ENCODE peak calls at places on chromosomes 2 and 18, in six cellular contexts. S is foreskin fibroblast; L is AG04450; W is heart right ventricle; K is tibial nerve; V is CD8-positive, alpha-beta T cell. Y is an unnamed sample.

GRCh38 chr18:79936641-79937040 is 14.8 kb downstream of the SLC66A2 start:
- DNase-seq in S (no peak), L (no peak), W (no peak), K (no peak), V (no peak), Y (no peak)

GRCh38 chr2:16138811-16139662 is 198.7 kb downstream of the MYCN start:
- DNase-seq in S (no peak), L (no peak), W (no peak), K (no peak), V (no peak), Y (no peak)

GRCh38 chr2:218245214-218245613 is 15.6 kb upstream of the GPBAR1 start:
- DNase-seq in S (no peak), L (no peak), W (no peak), K (no peak), V (no peak), Y (no peak)

GRCh38 chr2:9703701-9704221 is 73.0 kb upstream of the YWHAQ start:
- DNase-seq in S (peak; percentile 96), L (peak; percentile 62), W (no peak), K (no peak), V (no peak), Y (no peak)

GRCh38 chr2:198347936-198348335 is 543.5 kb downstream of the PLCL1 start:
- DNase-seq in S (no peak), L (no peak), W (no peak), K (no peak), V (no peak), Y (no peak)

GRCh38 chr2:101120124-101120996 is 30.8 kb downstream of the TBC1D8 start:
- DNase-seq in S (peak; percentile 95), L (no peak), W (peak; percentile 57), K (peak; percentile 51), V (no peak), Y (no peak)

GRCh38 chr18:48551100-48551499 is 12.3 kb downstream of the CTIF start:
- DNase-seq in S (no peak), L (no peak), W (no peak), K (no peak), V (no peak), Y (no peak)

GRCh38 chr2:102114290-102114721 is 28.2 kb upstream of the IL1R1 start:
- DNase-seq in S (no peak), L (peak; percentile 63), W (no peak), K (no peak), V (no peak), Y (no peak)

GRCh38 chr2:174120346-174120745 is 128.0 kb downstream of the OLA1 start:
- DNase-seq in S (peak; percentile 64), L (no peak), W (no peak), K (no peak), V (no peak), Y (no peak)

GRCh38 chr2:164823126-164823525 is 18.5 kb downstream of the COBLL1 start:
- DNase-seq in S (no peak), L (no peak), W (no peak), K (no peak), V (no peak), Y (no peak)

GRCh38 chr2:47254464-47254863 is 99.4 kb upstream of the STPG4 start:
- DNase-seq in S (no peak), L (no peak), W (no peak), K (no peak), V (no peak), Y (no peak)

GRCh38 chr2:210861038-210861665 is 304.8 kb downstream of the CPS1 start:
- DNase-seq in S (no peak), L (no peak), W (no peak), K (no peak), V (no peak), Y (no peak)

GRCh38 chr2:216392945-216393840 is 19.1 kb upstream of the SMARCAL1 start:
- DNase-seq in S (no peak), L (no peak), W (no peak), K (no peak), V (no peak), Y (no peak)

GRCh38 chr2:46978696-46979095 is 63.1 kb upstream of the MCFD2 start:
- DNase-seq in S (no peak), L (no peak), W (no peak), K (no peak), V (no peak), Y (no peak)

GRCh38 chr2:47303341-47304148 is 99.4 kb upstream of the MSH2 start:
- DNase-seq in S (no peak), L (no peak), W (no peak), K (no peak), V (no peak), Y (no peak)

GRCh38 chr2:191228861-191229260 is 16.3 kb upstream of the MYO1B start:
- DNase-seq in S (no peak), L (no peak), W (peak; percentile 44), K (no peak), V (no peak), Y (no peak)

GRCh38 chr18:22167471-22168151 is 1.8 kb upstream of the GATA6 start:
- DNase-seq in S (peak; percentile 33), L (no peak), W (peak; percentile 32), K (no peak), V (no peak), Y (no peak)

DNA sequence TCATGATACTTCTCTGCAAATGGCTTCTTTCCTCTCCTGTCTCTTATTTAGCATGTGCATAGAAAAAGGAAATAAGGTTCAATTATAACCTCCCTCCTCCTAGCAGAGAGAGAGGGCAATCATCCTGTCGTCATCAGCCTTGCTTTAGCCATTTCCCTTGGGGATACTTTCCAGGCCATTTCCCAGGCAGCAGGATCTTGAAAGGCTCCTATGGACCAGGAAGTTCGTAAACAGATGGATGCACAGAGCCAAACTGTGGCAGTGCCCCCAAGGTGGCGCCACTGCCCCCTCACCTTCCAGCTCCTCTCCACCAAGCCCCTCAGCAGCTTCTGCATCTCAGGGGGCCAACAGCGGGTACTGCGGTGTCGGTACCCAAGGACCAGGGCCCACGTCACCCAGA is 157.4 kb downstream of the DTNA start:
- DNase-seq in S (no peak), L (no peak), W (peak; percentile 16), K (no peak), V (no peak), Y (no peak)
- TF ChIP-seq CTCF in S (no peak), L (peak; percentile 29), W (peak; percentile 35), K (no peak), V (no peak), Y (peak; percentile 31)

GRCh38 chr18:73850782-73851181 is 296.9 kb downstream of the FBXO15 start:
- DNase-seq in S (no peak), L (no peak), W (no peak), K (no peak), V (no peak), Y (no peak)
- TF ChIP-seq CTCF in S (no peak), L (no peak), W (no peak), K (no peak), V (no peak), Y (no peak)

GRCh38 chr2:55952415-55952814 is 28.8 kb upstream of the EFEMP1 start:
- DNase-seq in S (no peak), L (no peak), W (no peak), K (no peak), V (no peak), Y (no peak)
- TF ChIP-seq CTCF in S (no peak), L (no peak), W (no peak), K (no peak), V (no peak), Y (no peak)

DNA sequence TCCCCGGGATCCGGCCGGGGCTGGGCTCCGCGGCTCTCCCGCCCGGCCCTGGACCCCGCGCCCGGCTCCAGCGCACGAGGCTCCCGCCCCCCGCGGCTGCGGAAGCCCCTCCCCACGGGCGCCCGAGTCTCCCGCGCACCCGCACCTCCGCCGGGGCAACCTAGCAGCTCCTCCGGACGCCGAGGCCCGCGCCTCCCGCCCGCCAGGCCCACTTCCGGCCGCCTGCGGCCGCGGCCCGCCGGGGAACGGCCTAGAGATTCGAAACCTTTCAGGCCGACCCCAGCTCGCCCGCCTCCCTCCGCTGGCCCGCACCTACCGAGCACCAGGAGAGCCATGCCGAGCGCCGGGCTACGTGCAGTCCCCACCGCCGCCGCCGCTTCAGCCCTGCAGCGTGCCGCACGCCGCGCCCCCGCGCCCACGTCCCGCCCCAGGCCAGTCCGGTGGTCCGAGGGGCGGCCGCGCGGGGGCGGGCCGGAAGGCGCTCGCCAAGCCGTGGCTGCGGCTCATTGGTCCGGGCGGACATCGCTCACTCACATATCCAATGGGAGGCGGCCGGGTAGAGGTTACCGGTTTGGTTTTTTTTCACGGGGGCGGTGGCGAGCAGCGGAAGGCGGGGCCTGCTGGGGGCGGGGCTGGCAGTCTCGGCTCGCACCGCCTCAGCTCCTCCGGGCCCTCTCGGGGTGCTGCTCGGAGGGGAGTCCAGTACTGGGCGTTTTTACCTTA is at the start of gene PDIA6:
- DNase-seq in S (peak; percentile 99), L (peak; percentile 90), W (peak; percentile 99), K (peak; percentile 97), V (peak; percentile 89), Y (peak; percentile 85)
- TF ChIP-seq CTCF in S (no peak), L (no peak), W (no peak), K (peak; percentile 79), V (no peak), Y (no peak)

DNA sequence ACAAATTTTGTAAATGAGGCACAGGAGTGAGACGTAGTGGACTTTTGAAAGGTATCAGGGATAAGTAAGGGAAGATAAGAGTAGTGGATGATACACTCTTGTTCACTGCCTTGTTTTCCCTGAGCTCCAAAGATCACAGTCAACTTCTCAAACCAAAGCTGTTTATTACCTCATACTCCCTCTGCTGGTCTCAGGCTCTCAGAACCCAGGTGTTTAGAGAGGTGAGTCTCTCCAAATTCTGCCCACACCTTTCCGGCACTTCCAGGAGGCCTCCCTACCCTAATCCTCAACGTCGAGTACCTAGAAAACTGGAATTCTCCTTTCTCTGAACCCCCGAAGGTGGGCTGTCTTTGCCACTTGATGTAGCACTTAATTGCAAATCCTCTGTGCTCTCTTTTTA is 621.1 kb downstream of the BCL11A start:
- DNase-seq in S (no peak), L (no peak), W (no peak), K (no peak), V (no peak), Y (no peak)
- TF ChIP-seq CTCF in S (no peak), L (no peak), W (no peak), K (no peak), V (no peak), Y (no peak)

DNA sequence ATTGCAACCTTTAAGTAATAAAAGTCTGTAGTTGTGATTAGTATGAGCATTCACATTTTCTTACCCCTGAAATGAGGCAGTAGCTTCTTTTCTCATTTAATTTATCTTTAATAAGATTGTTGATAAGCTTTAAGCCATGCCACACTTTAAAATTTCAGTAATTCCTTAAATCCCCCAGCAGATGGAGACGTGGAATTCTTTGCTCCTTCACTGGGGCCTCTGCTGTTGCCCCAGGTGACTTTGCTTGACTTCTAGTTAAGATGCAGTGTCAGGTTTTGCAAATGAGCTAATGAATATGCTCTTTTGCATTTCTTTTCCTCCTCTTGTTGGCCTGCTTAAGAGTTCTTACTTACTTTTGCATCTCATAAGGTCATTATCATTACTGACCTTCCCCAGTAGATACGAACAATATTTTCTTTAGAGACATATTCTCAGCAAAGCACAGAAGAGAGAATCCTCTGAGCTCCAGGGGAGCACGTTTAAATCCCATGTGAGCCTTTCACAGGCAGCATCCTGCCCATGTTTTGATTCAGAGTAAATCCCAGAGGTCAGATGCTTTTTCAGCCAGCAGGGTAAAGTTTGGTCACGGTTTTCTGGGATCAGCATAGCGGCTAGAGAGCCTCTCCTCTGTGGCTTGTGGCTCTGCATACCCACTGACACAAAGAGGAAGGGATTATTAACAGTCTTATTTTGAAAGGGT is 222.9 kb downstream of the PTPRM start:
- DNase-seq in S (peak; percentile 65), L (peak; percentile 26), W (no peak), K (no peak), V (no peak), Y (peak; percentile 28)
- TF ChIP-seq CTCF in S (peak; percentile 42), L (peak; percentile 62), W (peak; percentile 54), K (no peak), V (no peak), Y (peak; percentile 47)

Y was measured in D721Med.